ENCODE peak calls at places on chromosomes 13 and 19, in ten cellular contexts. Y is NCI-H187; I is NCI-H774; H is amniotic stem cell; O is MM.1S; D is CD4-positive, alpha-beta T cell; G is GM06990; K is stimulated activated CD8-positive, alpha-beta memory T cell treated with anti-CD3 and anti-CD28 coated beads, Interleukin-15, amount 100 ng/mL, for 24 hours; X is cardiac muscle cell; V is caudate nucleus. L is an unnamed sample.

GRCh38 chr19:49609499-49610092 is 18.6 kb downstream of the PRR12 start:
- DNase-seq in Y (no peak), I (no peak), H (no peak), O (no peak), D (no peak), G (no peak), K (no peak), X (no peak), V (no peak), L (no peak)

GRCh38 chr13:87120476-87120875 is 550.7 kb upstream of the SLITRK5 start:
- DNase-seq in Y (no peak), I (no peak), H (no peak), O (no peak), D (no peak), G (no peak), K (no peak), X (peak), V (no peak), L (no peak)

GRCh38 chr13:85896516-85897450 is 97.6 kb upstream of the SLITRK6 start:
- DNase-seq in Y (no peak), I (no peak), H (no peak), O (no peak), D (no peak), G (no peak), K (no peak), X (no peak), V (no peak), L (no peak)

GRCh38 chr19:48249502-48250014 is 6.2 kb downstream of the CARD8 start:
- DNase-seq in Y (no peak), I (no peak), H (no peak), O (peak), D (peak), G (peak), K (peak), X (peak), V (peak), L (peak)

GRCh38 chr13:72507394-72508199 is 219.8 kb downstream of the MZT1 start:
- DNase-seq in Y (no peak), I (no peak), H (no peak), O (no peak), D (no peak), G (no peak), K (no peak), X (peak), V (no peak), L (no peak)

GRCh38 chr13:91278888-91279287 is 68.6 kb upstream of the MIR17HG start:
- DNase-seq in Y (no peak), I (no peak), H (no peak), O (no peak), D (no peak), G (no peak), K (no peak), X (no peak), V (no peak), L (no peak)

GRCh38 chr13:27245610-27246009 is 5.7 kb upstream of the RPL21 start:
- DNase-seq in Y (no peak), I (no peak), H (no peak), O (no peak), D (no peak), G (no peak), K (no peak), X (no peak), V (no peak), L (no peak)

GRCh38 chr19:4069331-4069959 is 2.7 kb upstream of the ZBTB7A start:
- DNase-seq in Y (no peak), I (no peak), H (no peak), O (no peak), D (no peak), G (no peak), K (no peak), X (no peak), V (no peak), L (no peak)

GRCh38 chr13:84609716-84610115 is 727.4 kb upstream of the SLITRK1 start:
- DNase-seq in Y (no peak), I (no peak), H (peak), O (no peak), D (no peak), G (no peak), K (no peak), X (peak), V (no peak), L (no peak)

GRCh38 chr19:7905298-7905697 is 1.6 kb downstream of the MAP2K7 start:
- DNase-seq in Y (no peak), I (no peak), H (no peak), O (no peak), D (no peak), G (no peak), K (no peak), X (no peak), V (no peak), L (no peak)

GRCh38 chr19:2425622-2426581 is 1.5 kb downstream of the TIMM13 start:
- DNase-seq in Y (no peak), I (no peak), H (no peak), O (no peak), D (no peak), G (no peak), K (no peak), X (no peak), V (no peak), L (no peak)

GRCh38 chr13:50691682-50692263 is 151.7 kb downstream of the DLEU7 start:
- DNase-seq in Y (no peak), I (no peak), H (no peak), O (no peak), D (no peak), G (no peak), K (no peak), X (no peak), V (no peak), L (no peak)

GRCh38 chr13:106376411-106377112 is 158.9 kb downstream of the EFNB2 start:
- DNase-seq in Y (no peak), I (peak), H (peak), O (no peak), D (no peak), G (no peak), K (no peak), X (peak), V (peak), L (no peak)

GRCh38 chr19:33703438-33703750 is 81.6 kb downstream of the CHST8 start:
- DNase-seq in Y (no peak), I (no peak), H (no peak), O (no peak), D (no peak), G (no peak), K (no peak), X (no peak), V (no peak), L (no peak)

GRCh38 chr19:14002571-14003278 is 3.4 kb downstream of the RFX1 start:
- DNase-seq in Y (no peak), I (no peak), H (no peak), O (peak), D (no peak), G (no peak), K (no peak), X (no peak), V (no peak), L (no peak)

GRCh38 chr13:31067416-31068118 is 94.1 kb downstream of the HSPH1 start:
- DNase-seq in Y (no peak), I (no peak), H (no peak), O (no peak), D (no peak), G (no peak), K (no peak), X (peak), V (peak), L (no peak)

GRCh38 chr13:75996582-75996981 is 360.5 kb downstream of the LMO7 start:
- DNase-seq in Y (no peak), I (no peak), H (no peak), O (no peak), D (no peak), G (no peak), K (no peak), X (no peak), V (no peak), L (no peak)

GRCh38 chr19:6739884-6740588 is 556 bp downstream of the TRIP10 start:
- DNase-seq in Y (no peak), I (no peak), H (no peak), O (peak), D (no peak), G (no peak), K (no peak), X (no peak), V (no peak), L (no peak)

GRCh38 chr13:75195479-75196111 is 286.4 kb downstream of the TBC1D4 start:
- DNase-seq in Y (no peak), I (no peak), H (no peak), O (no peak), D (no peak), G (no peak), K (no peak), X (peak), V (no peak), L (no peak)

GRCh38 chr19:58570770-58571574 is 2.2 kb downstream of the MZF1 start:
- DNase-seq in Y (no peak), I (no peak), H (no peak), O (no peak), D (peak), G (no peak), K (no peak), X (no peak), V (no peak), L (no peak)

GRCh38 chr13:41075034-41075433 is 13.7 kb downstream of the WBP4 start:
- DNase-seq in Y (no peak), I (no peak), H (peak), O (peak), D (peak), G (no peak), K (no peak), X (peak), V (no peak), L (peak)

GRCh38 chr13:20492641-20493040 is 33.0 kb downstream of the CRYL1 start:
- DNase-seq in Y (no peak), I (no peak), H (peak), O (no peak), D (no peak), G (no peak), K (no peak), X (peak), V (peak), L (no peak)

GRCh38 chr13:113415825-113416224 is 37.5 kb downstream of the ADPRHL1 start:
- DNase-seq in Y (no peak), I (no peak), H (no peak), O (no peak), D (no peak), G (no peak), K (no peak), X (no peak), V (no peak), L (no peak)